ENCODE peak calls at places on chromosomes 6 and 20, in six cellular contexts. One of them, this sample, is unnamed.

GRCh38 chr20:23086056-23086551 is at the start of gene CD93:
- DNase-seq in breast epithelium: no peak
- DNase-seq in dorsolateral prefrontal cortex: no peak
- DNase-seq in uterus: no peak
- DNase-seq in cardiac muscle cell: peak
- DNase-seq in OCI-LY7: no peak
- DNase-seq in this sample: no peak

GRCh38 chr6:39095578-39095977 is 19.4 kb downstream of the SAYSD1 start:
- DNase-seq in breast epithelium: no peak
- DNase-seq in dorsolateral prefrontal cortex: no peak
- DNase-seq in OCI-LY7: no peak
- DNase-seq in cardiac muscle cell: no peak
- DNase-seq in uterus: no peak
- DNase-seq in this sample: no peak

GRCh38 chr6:84581494-84582259 is 182.7 kb downstream of the TBX18 start:
- DNase-seq in dorsolateral prefrontal cortex: no peak
- DNase-seq in uterus: no peak
- DNase-seq in breast epithelium: no peak
- DNase-seq in cardiac muscle cell: peak
- DNase-seq in OCI-LY7: no peak
- DNase-seq in this sample: no peak

GRCh38 chr20:46709055-46709458 is 392 bp upstream of the SLC2A10 start:
- DNase-seq in OCI-LY7: no peak
- DNase-seq in uterus: no peak
- DNase-seq in breast epithelium: no peak
- DNase-seq in dorsolateral prefrontal cortex: no peak
- DNase-seq in cardiac muscle cell: no peak
- DNase-seq in this sample: no peak

GRCh38 chr6:3561745-3562144 is 104.9 kb upstream of the SLC22A23 start:
- DNase-seq in breast epithelium: no peak
- DNase-seq in cardiac muscle cell: peak
- DNase-seq in OCI-LY7: peak
- DNase-seq in uterus: no peak
- DNase-seq in dorsolateral prefrontal cortex: no peak
- DNase-seq in this sample: no peak

GRCh38 chr6:91697010-91697694 is 1110.3 kb upstream of the MAP3K7 start:
- DNase-seq in dorsolateral prefrontal cortex: no peak
- DNase-seq in uterus: no peak
- DNase-seq in cardiac muscle cell: no peak
- DNase-seq in OCI-LY7: no peak
- DNase-seq in breast epithelium: no peak
- DNase-seq in this sample: no peak

GRCh38 chr6:169046483-169047192 is 207.0 kb downstream of the THBS2 start:
- DNase-seq in OCI-LY7: no peak
- DNase-seq in cardiac muscle cell: no peak
- DNase-seq in dorsolateral prefrontal cortex: no peak
- DNase-seq in breast epithelium: no peak
- DNase-seq in uterus: no peak
- DNase-seq in this sample: no peak

GRCh38 chr6:158853072-158853871 is 34.1 kb upstream of the EZR start:
- DNase-seq in OCI-LY7: peak
- DNase-seq in dorsolateral prefrontal cortex: no peak
- DNase-seq in uterus: peak
- DNase-seq in breast epithelium: peak
- DNase-seq in cardiac muscle cell: peak
- DNase-seq in this sample: peak

GRCh38 chr6:30591008-30591407 is 19.8 kb downstream of the ABCF1 start:
- DNase-seq in dorsolateral prefrontal cortex: no peak
- DNase-seq in breast epithelium: no peak
- DNase-seq in OCI-LY7: no peak
- DNase-seq in uterus: no peak
- DNase-seq in cardiac muscle cell: peak
- DNase-seq in this sample: no peak

GRCh38 chr6:144365176-144365710 is 80.1 kb downstream of the UTRN start:
- DNase-seq in cardiac muscle cell: no peak
- DNase-seq in OCI-LY7: no peak
- DNase-seq in breast epithelium: no peak
- DNase-seq in dorsolateral prefrontal cortex: no peak
- DNase-seq in uterus: no peak
- DNase-seq in this sample: no peak

GRCh38 chr6:124200661-124201060 is 397.0 kb downstream of the NKAIN2 start:
- DNase-seq in dorsolateral prefrontal cortex: no peak
- DNase-seq in cardiac muscle cell: no peak
- DNase-seq in uterus: no peak
- DNase-seq in breast epithelium: no peak
- DNase-seq in OCI-LY7: no peak
- DNase-seq in this sample: no peak

GRCh38 chr6:95384988-95385387 is 192.3 kb upstream of the MANEA start:
- DNase-seq in OCI-LY7: no peak
- DNase-seq in dorsolateral prefrontal cortex: no peak
- DNase-seq in cardiac muscle cell: no peak
- DNase-seq in breast epithelium: no peak
- DNase-seq in uterus: no peak
- DNase-seq in this sample: no peak

GRCh38 chr6:7389162-7389450 is 436 bp downstream of the CAGE1 start:
- DNase-seq in dorsolateral prefrontal cortex: no peak
- DNase-seq in cardiac muscle cell: peak
- DNase-seq in breast epithelium: peak
- DNase-seq in uterus: no peak
- DNase-seq in OCI-LY7: no peak
- DNase-seq in this sample: peak

GRCh38 chr6:133017581-133017980 is 203.2 kb downstream of the RPS12 start:
- DNase-seq in OCI-LY7: no peak
- DNase-seq in breast epithelium: no peak
- DNase-seq in dorsolateral prefrontal cortex: no peak
- DNase-seq in uterus: no peak
- DNase-seq in cardiac muscle cell: peak
- DNase-seq in this sample: no peak

GRCh38 chr6:69069881-69070280 is 434.8 kb downstream of the ADGRB3 start:
- DNase-seq in uterus: no peak
- DNase-seq in cardiac muscle cell: no peak
- DNase-seq in breast epithelium: no peak
- DNase-seq in dorsolateral prefrontal cortex: no peak
- DNase-seq in OCI-LY7: no peak
- DNase-seq in this sample: no peak

GRCh38 chr6:41182069-41183034 is 18.6 kb downstream of the TREML2 start:
- DNase-seq in OCI-LY7: peak
- DNase-seq in dorsolateral prefrontal cortex: no peak
- DNase-seq in breast epithelium: no peak
- DNase-seq in uterus: no peak
- DNase-seq in cardiac muscle cell: peak
- DNase-seq in this sample: no peak

GRCh38 chr20:46558511-46558959 is 8.1 kb upstream of the OCSTAMP start:
- DNase-seq in cardiac muscle cell: peak
- DNase-seq in dorsolateral prefrontal cortex: peak
- DNase-seq in uterus: no peak
- DNase-seq in breast epithelium: no peak
- DNase-seq in OCI-LY7: no peak
- DNase-seq in this sample: no peak

GRCh38 chr20:37898301-37899104 is 4.4 kb upstream of the VSTM2L start:
- DNase-seq in uterus: no peak
- DNase-seq in dorsolateral prefrontal cortex: no peak
- DNase-seq in cardiac muscle cell: no peak
- DNase-seq in breast epithelium: no peak
- DNase-seq in OCI-LY7: no peak
- DNase-seq in this sample: no peak

GRCh38 chr6:95228636-95229035 is 348.7 kb upstream of the MANEA start:
- DNase-seq in uterus: no peak
- DNase-seq in OCI-LY7: no peak
- DNase-seq in dorsolateral prefrontal cortex: no peak
- DNase-seq in cardiac muscle cell: no peak
- DNase-seq in breast epithelium: no peak
- DNase-seq in this sample: no peak

GRCh38 chr6:24428615-24429014 is 25.9 kb downstream of the MRS2 start:
- DNase-seq in uterus: no peak
- DNase-seq in breast epithelium: no peak
- DNase-seq in dorsolateral prefrontal cortex: no peak
- DNase-seq in OCI-LY7: no peak
- DNase-seq in cardiac muscle cell: no peak
- DNase-seq in this sample: no peak

GRCh38 chr6:38776515-38776914 is 61.4 kb downstream of the DNAH8 start:
- DNase-seq in dorsolateral prefrontal cortex: no peak
- DNase-seq in uterus: no peak
- DNase-seq in cardiac muscle cell: no peak
- DNase-seq in OCI-LY7: no peak
- DNase-seq in breast epithelium: no peak
- DNase-seq in this sample: no peak

GRCh38 chr6:125136378-125136777 is 17.2 kb upstream of the TPD52L1 start:
- DNase-seq in breast epithelium: no peak
- DNase-seq in uterus: no peak
- DNase-seq in OCI-LY7: no peak
- DNase-seq in dorsolateral prefrontal cortex: no peak
- DNase-seq in cardiac muscle cell: no peak
- DNase-seq in this sample: no peak

GRCh38 chr6:73942581-73942980 is 246.6 kb downstream of the CD109 start:
- DNase-seq in OCI-LY7: no peak
- DNase-seq in breast epithelium: no peak
- DNase-seq in uterus: no peak
- DNase-seq in dorsolateral prefrontal cortex: no peak
- DNase-seq in cardiac muscle cell: no peak
- DNase-seq in this sample: no peak

GRCh38 chr6:93418448-93419303 is 683 bp downstream of the EPHA7 start:
- DNase-seq in cardiac muscle cell: peak
- DNase-seq in breast epithelium: peak
- DNase-seq in dorsolateral prefrontal cortex: peak
- DNase-seq in uterus: peak
- DNase-seq in OCI-LY7: no peak
- DNase-seq in this sample: no peak

GRCh38 chr6:168292911-168293310 is 26.7 kb downstream of the DACT2 start:
- DNase-seq in breast epithelium: no peak
- DNase-seq in dorsolateral prefrontal cortex: no peak
- DNase-seq in cardiac muscle cell: no peak
- DNase-seq in OCI-LY7: no peak
- DNase-seq in uterus: no peak
- DNase-seq in this sample: no peak

GRCh38 chr6:33896391-33897192 is 92.8 kb upstream of the MLN start:
- DNase-seq in uterus: peak
- DNase-seq in OCI-LY7: no peak
- DNase-seq in cardiac muscle cell: peak
- DNase-seq in breast epithelium: no peak
- DNase-seq in dorsolateral prefrontal cortex: no peak
- DNase-seq in this sample: no peak

GRCh38 chr6:75344455-75344854 is 59.9 kb upstream of the TMEM30A start:
- DNase-seq in OCI-LY7: no peak
- DNase-seq in uterus: no peak
- DNase-seq in breast epithelium: no peak
- DNase-seq in cardiac muscle cell: no peak
- DNase-seq in dorsolateral prefrontal cortex: no peak
- DNase-seq in this sample: no peak

GRCh38 chr20:17430515-17430914 is 100.7 kb downstream of the BFSP1 start:
- DNase-seq in cardiac muscle cell: no peak
- DNase-seq in uterus: no peak
- DNase-seq in breast epithelium: no peak
- DNase-seq in OCI-LY7: no peak
- DNase-seq in dorsolateral prefrontal cortex: no peak
- DNase-seq in this sample: no peak

DNA sequence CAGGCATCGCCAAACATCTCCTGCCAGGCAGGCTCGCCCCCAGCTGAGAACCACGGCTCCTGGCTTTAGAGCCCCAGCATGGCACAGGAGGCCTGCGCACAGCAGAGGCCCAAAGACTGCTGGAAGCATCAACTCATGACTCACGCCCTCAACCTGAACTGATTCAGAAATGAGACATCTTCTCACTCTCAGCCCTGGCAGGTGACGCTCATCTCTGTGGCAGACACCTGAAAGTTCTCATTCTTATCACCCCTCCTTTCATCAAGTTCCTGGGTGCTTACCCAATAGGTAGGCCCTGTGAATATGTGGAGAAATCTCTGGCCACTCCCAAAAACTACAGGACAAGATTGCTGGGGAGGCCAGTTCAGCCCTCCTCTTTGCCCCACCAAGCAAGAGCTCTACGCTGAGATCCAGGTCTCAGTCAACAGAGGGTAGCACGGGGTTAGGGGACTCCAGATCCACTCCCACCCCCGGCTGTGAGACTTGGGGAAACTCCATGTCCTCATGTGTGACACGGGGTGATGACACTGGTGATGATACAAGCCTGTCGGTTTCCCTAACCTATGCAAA is 11.3 kb downstream of the NFATC2 start:
- DNase-seq in breast epithelium: no peak
- DNase-seq in uterus: no peak
- DNase-seq in dorsolateral prefrontal cortex: no peak
- DNase-seq in cardiac muscle cell: no peak
- DNase-seq in OCI-LY7: no peak
- DNase-seq in this sample: no peak
- H3K27ac ChIP-seq in breast epithelium: no peak
- H3K27ac ChIP-seq in uterus: no peak
- H3K27ac ChIP-seq in dorsolateral prefrontal cortex: no peak
- H3K27ac ChIP-seq in cardiac muscle cell: no peak
- H3K27ac ChIP-seq in OCI-LY7: peak
- H3K27ac ChIP-seq in this sample: no peak

GRCh38 chr6:87059943-87060342 is 35.0 kb downstream of the CGA start:
- DNase-seq in dorsolateral prefrontal cortex: no peak
- DNase-seq in OCI-LY7: no peak
- DNase-seq in cardiac muscle cell: no peak
- DNase-seq in uterus: no peak
- DNase-seq in breast epithelium: no peak
- DNase-seq in this sample: no peak
- H3K27ac ChIP-seq in dorsolateral prefrontal cortex: no peak
- H3K27ac ChIP-seq in OCI-LY7: no peak
- H3K27ac ChIP-seq in cardiac muscle cell: no peak
- H3K27ac ChIP-seq in uterus: no peak
- H3K27ac ChIP-seq in breast epithelium: no peak
- H3K27ac ChIP-seq in this sample: no peak

DNA sequence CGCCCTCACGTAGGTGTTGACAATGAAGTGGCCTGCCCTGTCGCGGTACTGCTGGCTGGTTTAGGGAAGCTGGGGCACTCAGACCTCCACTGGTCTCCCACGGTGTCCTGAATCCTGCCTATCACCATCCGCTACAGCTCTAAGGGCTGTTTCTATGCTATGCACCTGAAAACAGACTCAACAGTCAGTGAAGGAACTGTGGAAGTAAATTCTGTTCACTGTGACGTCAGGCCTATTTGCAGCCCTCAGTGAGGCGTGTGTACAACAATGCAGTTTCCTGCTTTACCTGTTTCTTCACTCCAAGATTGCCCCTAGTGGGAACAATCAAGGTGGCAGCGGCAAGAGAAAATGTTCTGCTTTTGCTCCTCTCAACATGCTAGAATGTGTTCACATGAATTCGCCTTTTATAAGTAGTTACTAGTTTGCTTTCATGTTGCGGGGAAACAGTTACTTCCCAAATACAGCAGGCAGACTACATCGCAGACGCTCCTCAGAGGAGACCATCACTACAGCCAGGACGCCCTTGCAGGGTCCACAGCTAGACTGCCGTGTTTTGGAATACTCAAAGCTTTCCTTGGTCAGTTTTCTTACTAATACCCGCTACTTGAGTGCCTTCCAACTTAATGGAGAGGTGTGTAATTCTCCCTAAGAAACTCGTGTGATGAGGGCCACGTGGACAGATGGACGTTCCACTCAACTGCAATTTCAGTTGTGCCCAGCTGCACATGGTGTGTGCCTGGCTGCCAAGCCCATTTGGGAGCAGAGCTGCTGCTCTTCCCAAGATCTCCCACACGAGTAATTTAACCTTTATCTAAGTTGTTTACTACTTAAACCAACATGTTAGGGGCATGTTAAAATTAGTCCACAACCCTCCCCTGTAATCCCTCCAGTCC is 25.4 kb downstream of the DIDO1 start:
- DNase-seq in dorsolateral prefrontal cortex: no peak
- DNase-seq in OCI-LY7: peak
- DNase-seq in cardiac muscle cell: no peak
- DNase-seq in breast epithelium: no peak
- DNase-seq in uterus: no peak
- DNase-seq in this sample: no peak
- H3K27ac ChIP-seq in dorsolateral prefrontal cortex: no peak
- H3K27ac ChIP-seq in OCI-LY7: peak
- H3K27ac ChIP-seq in cardiac muscle cell: peak
- H3K27ac ChIP-seq in breast epithelium: peak
- H3K27ac ChIP-seq in uterus: peak
- H3K27ac ChIP-seq in this sample: no peak

GRCh38 chr6:121695346-121695745 is 259.9 kb downstream of the GJA1 start:
- DNase-seq in dorsolateral prefrontal cortex: no peak
- DNase-seq in OCI-LY7: no peak
- DNase-seq in uterus: no peak
- DNase-seq in breast epithelium: no peak
- DNase-seq in cardiac muscle cell: no peak
- DNase-seq in this sample: no peak
- H3K27ac ChIP-seq in dorsolateral prefrontal cortex: no peak
- H3K27ac ChIP-seq in OCI-LY7: no peak
- H3K27ac ChIP-seq in uterus: no peak
- H3K27ac ChIP-seq in breast epithelium: no peak
- H3K27ac ChIP-seq in cardiac muscle cell: no peak
- H3K27ac ChIP-seq in this sample: peak